ENCODE peak calls at places on chromosomes 5 and 9, in six cellular contexts. I is CD8-positive, alpha-beta memory T cell; A is PC-9; J is heart left ventricle; C is GM23248; N is tibial artery. H is an unnamed sample.

GRCh38 chr5:24272735-24273134 is 372.0 kb downstream of the CDH10 start:
- DNase-seq in J (no peak), A (no peak), I (no peak), C (no peak), N (no peak), H (no peak)

GRCh38 chr5:97528941-97529340 is 345.9 kb upstream of the RIOK2 start:
- DNase-seq in C (peak; percentile 82), J (no peak), I (no peak), A (no peak), N (no peak), H (no peak)

GRCh38 chr9:89153187-89153586 is 25.4 kb downstream of the SHC3 start:
- DNase-seq in J (no peak), I (no peak), A (no peak), N (no peak), C (no peak), H (no peak)

GRCh38 chr9:131697097-131697496 is 42.8 kb downstream of the RAPGEF1 start:
- DNase-seq in I (no peak), C (peak; percentile 9), A (no peak), N (no peak), J (peak; percentile 55), H (no peak)

GRCh38 chr5:91359957-91360609 is 23.0 kb downstream of the ARRDC3 start:
- DNase-seq in I (no peak), N (no peak), C (peak; percentile 24), A (no peak), J (no peak), H (no peak)

GRCh38 chr9:89502038-89502601 is 4.2 kb upstream of the SEMA4D start:
- DNase-seq in C (no peak), N (no peak), J (no peak), I (peak; percentile 82), A (no peak), H (no peak)

GRCh38 chr9:91001146-91001611 is 199.6 kb downstream of the SYK start:
- DNase-seq in A (peak; percentile 94), C (peak; percentile 79), N (no peak), I (no peak), J (no peak), H (peak; percentile 98)

GRCh38 chr9:90099262-90099982 is 494.6 kb downstream of the GADD45G start:
- DNase-seq in C (peak; percentile 42), I (no peak), J (no peak), N (no peak), A (no peak), H (no peak)

GRCh38 chr5:77806213-77806843 is 30.2 kb upstream of the TBCA start:
- DNase-seq in J (no peak), C (peak; percentile 5), A (no peak), N (no peak), I (no peak), H (no peak)

GRCh38 chr9:96483733-96484240 is 33.8 kb downstream of the HABP4 start:
- DNase-seq in J (no peak), I (no peak), N (no peak), C (no peak), A (no peak), H (no peak)

GRCh38 chr9:96484521-96484931 is 34.6 kb downstream of the HABP4 start:
- DNase-seq in I (no peak), A (no peak), N (no peak), C (peak; percentile 35), J (no peak), H (no peak)

GRCh38 chr9:96487030-96487396 is 37.0 kb downstream of the HABP4 start:
- DNase-seq in C (no peak), N (no peak), A (no peak), I (no peak), J (no peak), H (no peak)

GRCh38 chr9:96486351-96487029 is 36.5 kb downstream of the HABP4 start:
- DNase-seq in C (peak; percentile 92), I (no peak), A (no peak), N (peak; percentile 87), J (peak; percentile 80), H (no peak)

DNA sequence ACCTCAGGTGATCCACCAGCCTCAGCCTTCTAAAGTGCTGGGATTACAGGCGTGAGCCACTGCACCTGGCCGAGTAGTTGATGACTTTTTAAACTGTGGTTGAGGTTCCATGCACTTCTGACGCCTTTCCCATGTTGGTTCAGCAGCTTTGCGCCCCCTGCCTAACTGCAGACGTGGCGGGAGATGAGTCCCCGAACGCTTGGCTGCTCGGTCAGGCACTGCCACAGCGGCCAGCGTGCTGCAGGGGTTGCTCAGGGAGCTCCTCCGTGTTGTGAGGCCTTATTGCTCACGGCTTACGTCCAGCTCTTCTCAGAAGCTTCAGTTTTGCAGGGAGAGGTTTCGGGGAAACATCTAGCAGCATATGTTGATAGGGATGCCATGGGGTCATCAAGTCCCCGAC is 35.3 kb downstream of the HABP4 start:
- DNase-seq in N (no peak), J (no peak), C (no peak), A (no peak), I (no peak), H (no peak)
- H3K27ac ChIP-seq in N (peak overlapping the region; percentile 81), J (peak overlapping the region; percentile 73), C (no peak overlapping the region), A (no peak overlapping the region), I (no peak overlapping the region), H (no peak overlapping the region)

DNA sequence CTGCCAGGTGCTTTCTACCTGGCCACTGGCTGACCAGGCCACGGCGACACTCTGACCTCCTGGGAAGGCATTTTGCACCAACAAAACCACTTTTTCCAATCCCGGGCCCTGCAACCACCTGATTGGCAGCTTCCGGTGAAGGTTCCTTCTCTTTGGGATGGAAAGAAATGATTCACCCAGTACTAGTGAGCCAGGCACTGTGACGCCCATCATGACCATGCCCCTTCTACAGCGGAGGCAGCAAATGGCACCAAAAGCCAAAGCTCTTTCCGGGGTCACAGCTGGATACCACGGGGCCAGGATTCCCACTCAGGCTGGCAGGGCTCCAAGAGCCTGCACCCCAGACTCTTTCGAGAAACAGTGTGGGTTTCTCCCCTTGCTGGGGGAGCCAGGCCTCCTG is 4.7 kb downstream of the NOTCH1 start:
- DNase-seq in N (no peak), I (no peak), A (no peak), C (no peak), J (no peak), H (no peak)
- H3K27ac ChIP-seq in N (no peak overlapping the region), I (no peak overlapping the region), A (no peak overlapping the region), C (no peak overlapping the region), J (peak overlapping the region; percentile 85), H (peak overlapping the region; percentile 65)

GRCh38 chr5:168680395-168680794 is 101.2 kb upstream of the PANK3 start:
- DNase-seq in C (no peak), I (no peak), A (no peak), J (no peak), N (no peak), H (no peak)

GRCh38 chr5:168683247-168683926 is 104.2 kb upstream of the PANK3 start:
- DNase-seq in J (no peak), A (no peak), C (no peak), I (peak; percentile 31), N (peak; percentile 60), H (no peak)

GRCh38 chr5:168683927-168684295 is 104.7 kb upstream of the PANK3 start:
- DNase-seq in A (no peak), I (no peak), J (no peak), N (no peak), C (no peak), H (no peak)

GRCh38 chr5:168679515-168679920 is 100.3 kb upstream of the PANK3 start:
- DNase-seq in N (peak; percentile 81), I (peak; percentile 38), J (peak; percentile 51), A (no peak), C (peak; percentile 74), H (no peak)

GRCh38 chr5:168681556-168682183 is 102.5 kb upstream of the PANK3 start:
- DNase-seq in N (peak; percentile 91), A (no peak), C (peak; percentile 82), I (no peak), J (peak; percentile 46), H (peak; percentile 33)
- H3K27ac ChIP-seq in N (peak overlapping the region; percentile 70), A (no peak overlapping the region), C (peak overlapping the region; percentile 47), I (no peak overlapping the region), J (peak overlapping the region; percentile 11), H (peak overlapping the region; percentile 16)

GRCh38 chr5:142830241-142831018 is 60.3 kb downstream of the ARHGAP26 start:
- DNase-seq in I (no peak), J (no peak), N (no peak), C (peak; percentile 40), A (no peak), H (no peak)
- H3K27ac ChIP-seq in I (no peak overlapping the region), J (no peak overlapping the region), N (no peak overlapping the region), C (peak overlapping the region; percentile 44), A (no peak overlapping the region), H (no peak overlapping the region)

DNA sequence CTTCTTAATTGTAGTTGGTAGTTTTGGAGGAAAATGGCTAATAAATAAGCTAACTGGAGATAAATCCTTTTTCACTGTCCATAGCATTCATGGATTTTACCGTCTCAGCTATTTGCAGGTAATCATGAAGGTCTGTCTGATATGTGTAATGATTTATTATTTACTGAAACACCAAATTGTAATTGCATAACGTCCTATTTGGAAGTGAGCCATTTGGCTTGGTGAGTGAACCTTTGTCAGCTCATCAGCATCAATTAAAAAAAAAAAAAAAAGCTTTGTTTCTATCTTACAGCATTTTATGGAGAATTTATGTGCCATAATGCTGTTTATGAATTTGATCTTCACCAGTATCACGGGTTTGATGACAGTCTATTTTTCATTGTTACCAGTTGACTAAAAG is 20.2 kb downstream of the RECK start:
- DNase-seq in A (no peak), C (no peak), J (no peak), N (no peak), I (no peak), H (no peak)
- H3K27ac ChIP-seq in A (no peak overlapping the region), C (peak overlapping the region; percentile 10), J (no peak overlapping the region), N (no peak overlapping the region), I (no peak overlapping the region), H (no peak overlapping the region)

GRCh38 chr5:103111458-103111857 is 8.5 kb downstream of the GIN1 start:
- DNase-seq in C (no peak), I (peak; percentile 68), N (no peak), J (no peak), A (no peak), H (no peak)
- H3K27ac ChIP-seq in C (no peak overlapping the region), I (no peak overlapping the region), N (no peak overlapping the region), J (no peak overlapping the region), A (no peak overlapping the region), H (no peak overlapping the region)

H was measured in epithelial cell of prostate.